ENCODE peak calls at places on chromosome 6, in eight cellular contexts. One of them, this sample, is unnamed.

GRCh38 chr6:129672883-129673631 is 36.9 kb downstream of the ARHGAP18 start:
- DNase-seq in epithelial cell of proximal tubule: peak
- DNase-seq in lower leg skin: no peak
- DNase-seq in fibroblast of lung: peak
- DNase-seq in adrenal gland: no peak
- DNase-seq in heart right ventricle: no peak
- DNase-seq in foreskin fibroblast: peak
- DNase-seq in H9: no peak
- DNase-seq in this sample: peak

GRCh38 chr6:5946701-5947100 is 60.0 kb downstream of the NRN1 start:
- DNase-seq in epithelial cell of proximal tubule: no peak
- DNase-seq in H9: no peak
- DNase-seq in foreskin fibroblast: no peak
- DNase-seq in heart right ventricle: no peak
- DNase-seq in adrenal gland: no peak
- DNase-seq in fibroblast of lung: no peak
- DNase-seq in lower leg skin: no peak
- DNase-seq in this sample: no peak

GRCh38 chr6:41536884-41537347 is 9.3 kb upstream of the FOXP4 start:
- DNase-seq in epithelial cell of proximal tubule: no peak
- DNase-seq in adrenal gland: no peak
- DNase-seq in heart right ventricle: no peak
- DNase-seq in foreskin fibroblast: no peak
- DNase-seq in lower leg skin: peak
- DNase-seq in H9: no peak
- DNase-seq in fibroblast of lung: peak
- DNase-seq in this sample: peak

GRCh38 chr6:72789145-72789544 is 167.3 kb downstream of the KCNQ5 start:
- DNase-seq in foreskin fibroblast: no peak
- DNase-seq in fibroblast of lung: no peak
- DNase-seq in H9: no peak
- DNase-seq in lower leg skin: no peak
- DNase-seq in adrenal gland: no peak
- DNase-seq in epithelial cell of proximal tubule: no peak
- DNase-seq in heart right ventricle: no peak
- DNase-seq in this sample: no peak

GRCh38 chr6:1600063-1600763 is 9.5 kb upstream of the FOXC1 start:
- DNase-seq in fibroblast of lung: no peak
- DNase-seq in heart right ventricle: no peak
- DNase-seq in epithelial cell of proximal tubule: no peak
- DNase-seq in foreskin fibroblast: no peak
- DNase-seq in lower leg skin: no peak
- DNase-seq in H9: no peak
- DNase-seq in adrenal gland: no peak
- DNase-seq in this sample: no peak

GRCh38 chr6:148791372-148791771 is 44.5 kb downstream of the UST start:
- DNase-seq in H9: no peak
- DNase-seq in fibroblast of lung: no peak
- DNase-seq in lower leg skin: no peak
- DNase-seq in adrenal gland: no peak
- DNase-seq in foreskin fibroblast: no peak
- DNase-seq in epithelial cell of proximal tubule: no peak
- DNase-seq in heart right ventricle: no peak
- DNase-seq in this sample: no peak

GRCh38 chr6:41073968-41074691 is 1.4 kb downstream of the NFYA start:
- DNase-seq in foreskin fibroblast: peak
- DNase-seq in lower leg skin: no peak
- DNase-seq in heart right ventricle: no peak
- DNase-seq in epithelial cell of proximal tubule: no peak
- DNase-seq in adrenal gland: no peak
- DNase-seq in H9: no peak
- DNase-seq in fibroblast of lung: peak
- DNase-seq in this sample: peak

GRCh38 chr6:36360241-36361054 is 23.8 kb upstream of the BNIP5 start:
- DNase-seq in adrenal gland: peak
- DNase-seq in H9: peak
- DNase-seq in lower leg skin: peak
- DNase-seq in heart right ventricle: peak
- DNase-seq in fibroblast of lung: peak
- DNase-seq in foreskin fibroblast: peak
- DNase-seq in epithelial cell of proximal tubule: no peak
- DNase-seq in this sample: peak

GRCh38 chr6:166312832-166313231 is 4.6 kb upstream of the PRR18 start:
- DNase-seq in adrenal gland: no peak
- DNase-seq in heart right ventricle: no peak
- DNase-seq in epithelial cell of proximal tubule: no peak
- DNase-seq in lower leg skin: no peak
- DNase-seq in H9: no peak
- DNase-seq in fibroblast of lung: no peak
- DNase-seq in foreskin fibroblast: no peak
- DNase-seq in this sample: no peak

GRCh38 chr6:37576336-37576737 is 76.6 kb upstream of the CCDC167 start:
- DNase-seq in lower leg skin: no peak
- DNase-seq in H9: no peak
- DNase-seq in adrenal gland: no peak
- DNase-seq in heart right ventricle: no peak
- DNase-seq in epithelial cell of proximal tubule: no peak
- DNase-seq in foreskin fibroblast: peak
- DNase-seq in fibroblast of lung: peak
- DNase-seq in this sample: peak

GRCh38 chr6:135270676-135271536 is 89.8 kb downstream of the MYB start:
- DNase-seq in lower leg skin: no peak
- DNase-seq in heart right ventricle: no peak
- DNase-seq in epithelial cell of proximal tubule: peak
- DNase-seq in H9: peak
- DNase-seq in adrenal gland: no peak
- DNase-seq in foreskin fibroblast: peak
- DNase-seq in fibroblast of lung: no peak
- DNase-seq in this sample: peak

GRCh38 chr6:70456725-70457124 is 43.4 kb downstream of the FAM135A start:
- DNase-seq in foreskin fibroblast: no peak
- DNase-seq in H9: no peak
- DNase-seq in heart right ventricle: no peak
- DNase-seq in fibroblast of lung: no peak
- DNase-seq in adrenal gland: no peak
- DNase-seq in epithelial cell of proximal tubule: no peak
- DNase-seq in lower leg skin: no peak
- DNase-seq in this sample: peak

GRCh38 chr6:67630146-67630545 is 1004.9 kb upstream of the ADGRB3 start:
- DNase-seq in H9: no peak
- DNase-seq in lower leg skin: no peak
- DNase-seq in fibroblast of lung: peak
- DNase-seq in foreskin fibroblast: peak
- DNase-seq in adrenal gland: no peak
- DNase-seq in heart right ventricle: no peak
- DNase-seq in epithelial cell of proximal tubule: peak
- DNase-seq in this sample: peak

GRCh38 chr6:125201961-125202729 is 48.6 kb downstream of the TPD52L1 start:
- DNase-seq in fibroblast of lung: peak
- DNase-seq in epithelial cell of proximal tubule: peak
- DNase-seq in foreskin fibroblast: peak
- DNase-seq in adrenal gland: peak
- DNase-seq in heart right ventricle: no peak
- DNase-seq in H9: no peak
- DNase-seq in lower leg skin: peak
- DNase-seq in this sample: peak

GRCh38 chr6:1744543-1744942 is 134.8 kb downstream of the FOXC1 start:
- DNase-seq in lower leg skin: no peak
- DNase-seq in H9: no peak
- DNase-seq in heart right ventricle: no peak
- DNase-seq in foreskin fibroblast: no peak
- DNase-seq in adrenal gland: no peak
- DNase-seq in epithelial cell of proximal tubule: no peak
- DNase-seq in fibroblast of lung: no peak
- DNase-seq in this sample: no peak

GRCh38 chr6:28944412-28945006 is 20.7 kb upstream of the TRIM27 start:
- DNase-seq in H9: peak
- DNase-seq in adrenal gland: peak
- DNase-seq in foreskin fibroblast: peak
- DNase-seq in epithelial cell of proximal tubule: no peak
- DNase-seq in lower leg skin: no peak
- DNase-seq in fibroblast of lung: peak
- DNase-seq in heart right ventricle: peak
- DNase-seq in this sample: peak

DNA sequence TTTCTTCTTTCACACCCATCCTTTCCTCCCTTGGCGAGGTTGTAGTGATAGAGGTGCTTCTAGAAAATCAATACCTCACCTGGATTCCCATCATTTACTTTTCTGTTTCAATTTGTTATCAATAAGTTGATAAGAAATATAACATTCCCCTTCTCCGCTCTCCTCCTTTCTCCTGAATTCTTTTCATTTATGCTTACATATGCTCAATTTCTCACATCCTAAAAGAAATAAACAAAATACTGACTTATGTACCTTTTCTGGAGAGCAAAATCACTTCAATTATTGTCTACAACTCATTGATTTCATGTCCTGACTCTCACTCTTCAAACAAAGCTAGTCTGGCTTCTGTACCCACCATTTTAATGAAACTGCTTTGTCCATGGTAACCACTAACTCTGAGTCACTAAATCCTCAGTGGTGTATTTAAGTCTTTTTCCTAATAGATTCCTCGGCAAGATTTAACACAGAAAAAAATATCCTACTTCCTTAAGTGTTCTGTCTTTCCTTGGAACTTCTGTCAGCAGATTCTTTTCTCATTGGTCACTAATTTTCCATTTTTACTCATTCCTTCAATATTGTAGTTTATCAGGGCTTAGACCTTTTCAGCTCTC is 289.6 kb downstream of the RFPL4B start:
- DNase-seq in H9: no peak
- DNase-seq in foreskin fibroblast: peak
- DNase-seq in heart right ventricle: no peak
- DNase-seq in lower leg skin: no peak
- DNase-seq in adrenal gland: no peak
- DNase-seq in epithelial cell of proximal tubule: no peak
- DNase-seq in fibroblast of lung: peak
- DNase-seq in this sample: peak
- TF ChIP-seq CTCF in H9: no peak
- TF ChIP-seq CTCF in foreskin fibroblast: no peak
- TF ChIP-seq CTCF in heart right ventricle: no peak
- TF ChIP-seq CTCF in lower leg skin: no peak
- TF ChIP-seq CTCF in adrenal gland: no peak
- TF ChIP-seq CTCF in epithelial cell of proximal tubule: no peak
- TF ChIP-seq CTCF in fibroblast of lung: no peak
- TF ChIP-seq CTCF in this sample: no peak

GRCh38 chr6:139288496-139289040 is 3.2 kb downstream of the TXLNB start:
- DNase-seq in H9: no peak
- DNase-seq in lower leg skin: no peak
- DNase-seq in fibroblast of lung: no peak
- DNase-seq in foreskin fibroblast: no peak
- DNase-seq in heart right ventricle: no peak
- DNase-seq in adrenal gland: no peak
- DNase-seq in epithelial cell of proximal tubule: no peak
- DNase-seq in this sample: no peak

GRCh38 chr6:139290787-139291294 is 957 bp downstream of the TXLNB start:
- DNase-seq in foreskin fibroblast: no peak
- DNase-seq in heart right ventricle: peak
- DNase-seq in adrenal gland: peak
- DNase-seq in H9: no peak
- DNase-seq in lower leg skin: no peak
- DNase-seq in epithelial cell of proximal tubule: no peak
- DNase-seq in fibroblast of lung: peak
- DNase-seq in this sample: peak

GRCh38 chr6:139295906-139296305 is 4.1 kb upstream of the TXLNB start:
- DNase-seq in epithelial cell of proximal tubule: no peak
- DNase-seq in adrenal gland: no peak
- DNase-seq in heart right ventricle: no peak
- DNase-seq in H9: no peak
- DNase-seq in fibroblast of lung: no peak
- DNase-seq in lower leg skin: no peak
- DNase-seq in foreskin fibroblast: no peak
- DNase-seq in this sample: no peak

GRCh38 chr6:139289233-139289632 is 2.6 kb downstream of the TXLNB start:
- DNase-seq in epithelial cell of proximal tubule: no peak
- DNase-seq in H9: no peak
- DNase-seq in fibroblast of lung: no peak
- DNase-seq in heart right ventricle: no peak
- DNase-seq in foreskin fibroblast: no peak
- DNase-seq in lower leg skin: no peak
- DNase-seq in adrenal gland: no peak
- DNase-seq in this sample: no peak

GRCh38 chr6:139291813-139292619 is at the start of gene TXLNB:
- DNase-seq in epithelial cell of proximal tubule: peak
- DNase-seq in heart right ventricle: peak
- DNase-seq in H9: peak
- DNase-seq in foreskin fibroblast: peak
- DNase-seq in lower leg skin: peak
- DNase-seq in adrenal gland: peak
- DNase-seq in fibroblast of lung: peak
- DNase-seq in this sample: peak
- TF ChIP-seq CTCF in epithelial cell of proximal tubule: no peak
- TF ChIP-seq CTCF in heart right ventricle: no peak
- TF ChIP-seq CTCF in H9: no peak
- TF ChIP-seq CTCF in foreskin fibroblast: no peak
- TF ChIP-seq CTCF in lower leg skin: no peak
- TF ChIP-seq CTCF in adrenal gland: peak
- TF ChIP-seq CTCF in fibroblast of lung: no peak
- TF ChIP-seq CTCF in this sample: no peak

GRCh38 chr6:32622545-32623401 is 14.4 kb upstream of the HLA-DQA1 start:
- DNase-seq in epithelial cell of proximal tubule: no peak
- DNase-seq in heart right ventricle: no peak
- DNase-seq in adrenal gland: peak
- DNase-seq in H9: peak
- DNase-seq in fibroblast of lung: peak
- DNase-seq in lower leg skin: no peak
- DNase-seq in foreskin fibroblast: no peak
- DNase-seq in this sample: peak
- TF ChIP-seq CTCF in epithelial cell of proximal tubule: peak
- TF ChIP-seq CTCF in heart right ventricle: peak
- TF ChIP-seq CTCF in adrenal gland: no peak
- TF ChIP-seq CTCF in H9: peak
- TF ChIP-seq CTCF in fibroblast of lung: peak
- TF ChIP-seq CTCF in lower leg skin: no peak
- TF ChIP-seq CTCF in foreskin fibroblast: peak
- TF ChIP-seq CTCF in this sample: peak

GRCh38 chr6:61809004-61809595 is 476.9 kb downstream of the KHDRBS2 start:
- DNase-seq in fibroblast of lung: no peak
- DNase-seq in lower leg skin: no peak
- DNase-seq in heart right ventricle: no peak
- DNase-seq in foreskin fibroblast: no peak
- DNase-seq in H9: no peak
- DNase-seq in adrenal gland: no peak
- DNase-seq in epithelial cell of proximal tubule: peak
- DNase-seq in this sample: peak
- TF ChIP-seq CTCF in fibroblast of lung: no peak
- TF ChIP-seq CTCF in lower leg skin: no peak
- TF ChIP-seq CTCF in heart right ventricle: peak
- TF ChIP-seq CTCF in foreskin fibroblast: no peak
- TF ChIP-seq CTCF in H9: peak
- TF ChIP-seq CTCF in adrenal gland: peak
- TF ChIP-seq CTCF in epithelial cell of proximal tubule: peak
- TF ChIP-seq CTCF in this sample: peak

GRCh38 chr6:32095338-32096086 is 13.6 kb downstream of the TNXB start:
- DNase-seq in lower leg skin: no peak
- DNase-seq in adrenal gland: no peak
- DNase-seq in epithelial cell of proximal tubule: no peak
- DNase-seq in H9: no peak
- DNase-seq in foreskin fibroblast: no peak
- DNase-seq in fibroblast of lung: no peak
- DNase-seq in heart right ventricle: no peak
- DNase-seq in this sample: no peak
- TF ChIP-seq CTCF in lower leg skin: no peak
- TF ChIP-seq CTCF in adrenal gland: no peak
- TF ChIP-seq CTCF in epithelial cell of proximal tubule: no peak
- TF ChIP-seq CTCF in H9: peak
- TF ChIP-seq CTCF in foreskin fibroblast: no peak
- TF ChIP-seq CTCF in fibroblast of lung: no peak
- TF ChIP-seq CTCF in heart right ventricle: no peak
- TF ChIP-seq CTCF in this sample: no peak